ENCODE peak calls at places on chromosomes 1 and 21, in five cellular contexts. One of them, this sample, is unnamed. For H3K4me1, the result is how much of the 10 kb centered on the place peaks cover.

GRCh38 chr1:179169616-179170467 is 59.6 kb downstream of the ABL2 start:
- DNase-seq in CD8-positive, alpha-beta T cell: no peak
- DNase-seq in gastrocnemius medialis: no peak
- DNase-seq in K562: no peak
- DNase-seq in HAP-1: no peak
- DNase-seq in this sample: no peak

GRCh38 chr1:116175621-116176020 is 64.4 kb downstream of the MAB21L3 start:
- DNase-seq in CD8-positive, alpha-beta T cell: no peak
- DNase-seq in HAP-1: no peak
- DNase-seq in K562: no peak
- DNase-seq in gastrocnemius medialis: no peak
- DNase-seq in this sample: no peak

GRCh38 chr21:44984792-44985440 is 45.1 kb downstream of the SLX9 start:
- DNase-seq in CD8-positive, alpha-beta T cell: no peak
- DNase-seq in gastrocnemius medialis: peak
- DNase-seq in K562: no peak
- DNase-seq in HAP-1: no peak
- DNase-seq in this sample: peak

GRCh38 chr1:3545363-3546047 is 65.8 kb downstream of the MEGF6 start:
- DNase-seq in CD8-positive, alpha-beta T cell: no peak
- DNase-seq in K562: no peak
- DNase-seq in HAP-1: no peak
- DNase-seq in gastrocnemius medialis: no peak
- DNase-seq in this sample: peak

GRCh38 chr1:234613128-234613875 is 3.3 kb upstream of the IRF2BP2 start:
- DNase-seq in K562: no peak
- DNase-seq in HAP-1: no peak
- DNase-seq in gastrocnemius medialis: no peak
- DNase-seq in CD8-positive, alpha-beta T cell: no peak
- DNase-seq in this sample: no peak

GRCh38 chr1:164733070-164733469 is 174.1 kb downstream of the PBX1 start:
- DNase-seq in K562: no peak
- DNase-seq in gastrocnemius medialis: no peak
- DNase-seq in CD8-positive, alpha-beta T cell: no peak
- DNase-seq in HAP-1: no peak
- DNase-seq in this sample: no peak

GRCh38 chr1:7743346-7743745 is 27.8 kb upstream of the VAMP3 start:
- DNase-seq in CD8-positive, alpha-beta T cell: no peak
- DNase-seq in gastrocnemius medialis: no peak
- DNase-seq in K562: no peak
- DNase-seq in HAP-1: no peak
- DNase-seq in this sample: no peak

GRCh38 chr1:234963904-234964702 is 164.5 kb downstream of the TOMM20 start:
- DNase-seq in CD8-positive, alpha-beta T cell: no peak
- DNase-seq in gastrocnemius medialis: peak
- DNase-seq in HAP-1: no peak
- DNase-seq in K562: no peak
- DNase-seq in this sample: peak

GRCh38 chr1:119779869-119780356 is 11.2 kb upstream of the HMGCS2 start:
- DNase-seq in CD8-positive, alpha-beta T cell: no peak
- DNase-seq in K562: no peak
- DNase-seq in gastrocnemius medialis: no peak
- DNase-seq in HAP-1: no peak
- DNase-seq in this sample: peak

DNA sequence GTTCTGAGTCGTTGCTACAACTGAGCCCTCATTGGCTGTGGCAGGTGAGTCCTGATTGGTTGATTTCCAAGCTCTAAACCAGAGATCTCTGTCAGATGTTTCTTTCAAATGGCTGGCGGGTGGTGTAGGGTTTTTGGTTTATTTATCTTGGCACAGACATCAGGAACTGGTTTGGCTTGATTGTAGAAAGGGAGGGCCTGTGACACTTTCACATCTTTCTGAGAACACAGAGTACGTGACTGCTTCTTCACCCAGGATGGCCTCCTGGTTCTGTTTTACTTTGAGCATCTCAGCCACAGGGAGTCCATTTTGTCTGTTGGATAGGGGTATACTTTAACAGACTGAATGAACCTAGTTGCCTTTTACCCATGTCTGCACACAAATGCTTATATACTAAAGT is 89.4 kb upstream of the GPR52 start:
- DNase-seq in HAP-1: no peak
- DNase-seq in gastrocnemius medialis: no peak
- DNase-seq in K562: peak
- DNase-seq in CD8-positive, alpha-beta T cell: no peak
- DNase-seq in this sample: no peak
- H3K4me1 ChIP-seq in HAP-1: under half
- H3K4me1 ChIP-seq in gastrocnemius medialis: under half
- H3K4me1 ChIP-seq in K562: under half
- H3K4me1 ChIP-seq in CD8-positive, alpha-beta T cell: under half
- H3K4me1 ChIP-seq in this sample: under half

GRCh38 chr1:226691257-226691656 is 47.8 kb downstream of the ITPKB start:
- DNase-seq in CD8-positive, alpha-beta T cell: peak
- DNase-seq in gastrocnemius medialis: no peak
- DNase-seq in K562: no peak
- DNase-seq in HAP-1: no peak
- DNase-seq in this sample: no peak
- H3K4me1 ChIP-seq in CD8-positive, alpha-beta T cell: half or more
- H3K4me1 ChIP-seq in gastrocnemius medialis: half or more
- H3K4me1 ChIP-seq in K562: under half
- H3K4me1 ChIP-seq in HAP-1: under half
- H3K4me1 ChIP-seq in this sample: under half

GRCh38 chr1:236751385-236751784 is 43.7 kb upstream of the MTR start:
- DNase-seq in K562: no peak
- DNase-seq in HAP-1: no peak
- DNase-seq in gastrocnemius medialis: no peak
- DNase-seq in CD8-positive, alpha-beta T cell: no peak
- DNase-seq in this sample: no peak
- H3K4me1 ChIP-seq in K562: under half
- H3K4me1 ChIP-seq in HAP-1: under half
- H3K4me1 ChIP-seq in gastrocnemius medialis: under half
- H3K4me1 ChIP-seq in CD8-positive, alpha-beta T cell: under half
- H3K4me1 ChIP-seq in this sample: under half

GRCh38 chr1:153682730-153683129 is 4.2 kb downstream of the NPR1 start:
- DNase-seq in CD8-positive, alpha-beta T cell: no peak
- DNase-seq in gastrocnemius medialis: no peak
- DNase-seq in HAP-1: no peak
- DNase-seq in K562: no peak
- DNase-seq in this sample: no peak
- H3K4me1 ChIP-seq in CD8-positive, alpha-beta T cell: under half
- H3K4me1 ChIP-seq in gastrocnemius medialis: under half
- H3K4me1 ChIP-seq in HAP-1: under half
- H3K4me1 ChIP-seq in K562: under half
- H3K4me1 ChIP-seq in this sample: under half

GRCh38 chr1:203302894-203303293 is 2.4 kb upstream of the BTG2 start:
- DNase-seq in gastrocnemius medialis: no peak
- DNase-seq in HAP-1: no peak
- DNase-seq in K562: no peak
- DNase-seq in CD8-positive, alpha-beta T cell: no peak
- DNase-seq in this sample: no peak

GRCh38 chr1:203304919-203305808 is at the start of gene BTG2:
- DNase-seq in HAP-1: peak
- DNase-seq in K562: peak
- DNase-seq in gastrocnemius medialis: peak
- DNase-seq in CD8-positive, alpha-beta T cell: peak
- DNase-seq in this sample: peak

GRCh38 chr1:203306089-203306969 is 1.0 kb downstream of the BTG2 start:
- DNase-seq in CD8-positive, alpha-beta T cell: no peak
- DNase-seq in K562: peak
- DNase-seq in HAP-1: peak
- DNase-seq in gastrocnemius medialis: peak
- DNase-seq in this sample: peak

GRCh38 chr1:203305809-203306088 is 430 bp downstream of the BTG2 start:
- DNase-seq in K562: no peak
- DNase-seq in HAP-1: no peak
- DNase-seq in gastrocnemius medialis: no peak
- DNase-seq in CD8-positive, alpha-beta T cell: no peak
- DNase-seq in this sample: no peak

DNA sequence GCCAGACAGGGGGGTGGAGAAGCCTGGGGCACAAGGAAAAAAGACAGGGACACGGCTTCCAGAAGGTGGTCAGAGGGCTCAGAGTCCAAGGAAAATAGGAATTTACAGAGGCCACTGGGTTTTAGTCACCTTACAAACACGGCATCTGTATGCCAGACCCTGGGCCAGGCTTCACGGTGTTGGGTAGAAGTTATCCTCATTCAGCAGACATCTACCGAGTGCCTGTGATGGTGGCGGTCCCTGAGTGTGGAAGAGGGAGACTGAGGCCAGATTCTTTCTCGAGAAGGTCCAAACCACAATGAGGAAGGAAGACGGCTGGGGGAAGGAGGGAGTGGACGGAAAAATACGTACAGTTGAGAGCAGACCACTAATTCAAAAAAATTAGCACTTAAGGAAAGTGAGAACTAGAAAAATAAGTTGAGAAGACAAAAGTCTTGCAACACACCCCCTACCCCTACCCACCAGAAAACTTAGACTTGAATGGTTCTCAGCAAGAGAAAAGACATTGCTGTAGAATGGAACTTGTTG is 864 bp upstream of the BTG2 start:
- DNase-seq in K562: no peak
- DNase-seq in HAP-1: no peak
- DNase-seq in gastrocnemius medialis: no peak
- DNase-seq in CD8-positive, alpha-beta T cell: no peak
- DNase-seq in this sample: no peak
- H3K4me1 ChIP-seq in K562: half or more
- H3K4me1 ChIP-seq in HAP-1: under half
- H3K4me1 ChIP-seq in gastrocnemius medialis: under half
- H3K4me1 ChIP-seq in CD8-positive, alpha-beta T cell: under half
- H3K4me1 ChIP-seq in this sample: under half

GRCh38 chr1:36160949-36161485 is 5.1 kb downstream of the MAP7D1 start:
- DNase-seq in gastrocnemius medialis: peak
- DNase-seq in CD8-positive, alpha-beta T cell: peak
- DNase-seq in K562: peak
- DNase-seq in HAP-1: peak
- DNase-seq in this sample: peak
- H3K4me1 ChIP-seq in gastrocnemius medialis: half or more
- H3K4me1 ChIP-seq in CD8-positive, alpha-beta T cell: half or more
- H3K4me1 ChIP-seq in K562: under half
- H3K4me1 ChIP-seq in HAP-1: under half
- H3K4me1 ChIP-seq in this sample: under half

GRCh38 chr1:54378157-54378883 is 27.9 kb downstream of the SSBP3 start:
- DNase-seq in K562: no peak
- DNase-seq in gastrocnemius medialis: no peak
- DNase-seq in CD8-positive, alpha-beta T cell: no peak
- DNase-seq in HAP-1: peak
- DNase-seq in this sample: no peak
- H3K4me1 ChIP-seq in K562: under half
- H3K4me1 ChIP-seq in gastrocnemius medialis: half or more
- H3K4me1 ChIP-seq in CD8-positive, alpha-beta T cell: half or more
- H3K4me1 ChIP-seq in HAP-1: under half
- H3K4me1 ChIP-seq in this sample: under half

DNA sequence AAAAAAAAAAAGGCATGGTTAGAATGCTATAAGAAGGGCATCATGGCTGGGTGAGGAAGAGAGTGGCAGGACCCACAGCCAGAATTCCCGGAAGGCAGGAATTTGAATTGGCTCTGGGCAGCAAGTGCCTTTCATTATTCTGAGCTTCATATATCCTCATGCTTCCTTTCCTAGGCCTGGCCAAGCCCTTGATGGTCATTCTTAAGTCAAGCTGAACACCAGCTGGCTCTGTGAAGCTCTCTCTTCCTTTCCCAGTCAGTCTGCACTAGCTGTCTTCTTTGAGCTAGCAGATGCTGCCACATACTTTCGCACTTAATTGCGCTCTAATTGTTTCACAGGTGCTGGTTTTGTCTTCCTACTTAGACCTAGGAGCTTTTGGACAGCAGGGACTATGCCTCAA is 2.5 kb downstream of the TLR5 start:
- DNase-seq in gastrocnemius medialis: no peak
- DNase-seq in CD8-positive, alpha-beta T cell: no peak
- DNase-seq in K562: no peak
- DNase-seq in HAP-1: no peak
- DNase-seq in this sample: no peak
- H3K4me1 ChIP-seq in gastrocnemius medialis: under half
- H3K4me1 ChIP-seq in CD8-positive, alpha-beta T cell: under half
- H3K4me1 ChIP-seq in K562: under half
- H3K4me1 ChIP-seq in HAP-1: under half
- H3K4me1 ChIP-seq in this sample: under half